ENCODE peak calls at places on chromosomes 12 and 14, in nine cellular contexts. One of them, this sample, is unnamed.
A peak's percentile ranks its signal among the peaks of the same experiment; 100 is the strongest.

GRCh38 chr12:1767407-1768090 is 52.8 kb upstream of the LRTM2 start:
- DNase-seq in naive thymus-derived CD8-positive, alpha-beta T cell: no peak
- DNase-seq in EL: no peak
- DNase-seq in stimulated activated CD8-positive, alpha-beta memory T cell treated with anti-CD3 and anti-CD28 coated beads, Interleukin-7, amount 100 ng/mL, for 4 hours: no peak
- DNase-seq in GM10248: no peak
- DNase-seq in NCI-H1417 treated with DMSO at 0.1 percent for 48 hours: no peak
- DNase-seq in activated T-helper 1 cell treated with anti-CD3 and anti-CD28 coated beads, Interleukin-2, amount 50 U/mL, for 16 hours: no peak
- DNase-seq in T1000: no peak
- DNase-seq in AG04450: no peak
- DNase-seq in this sample: no peak

GRCh38 chr12:64806593-64806992 is 17.9 kb upstream of the TBC1D30 start:
- DNase-seq in naive thymus-derived CD8-positive, alpha-beta T cell: no peak
- DNase-seq in EL: peak; percentile 55
- DNase-seq in stimulated activated CD8-positive, alpha-beta memory T cell treated with anti-CD3 and anti-CD28 coated beads, Interleukin-7, amount 100 ng/mL, for 4 hours: no peak
- DNase-seq in GM10248: no peak
- DNase-seq in NCI-H1417 treated with DMSO at 0.1 percent for 48 hours: no peak
- DNase-seq in activated T-helper 1 cell treated with anti-CD3 and anti-CD28 coated beads, Interleukin-2, amount 50 U/mL, for 16 hours: no peak
- DNase-seq in T1000: no peak
- DNase-seq in AG04450: peak; percentile 44
- DNase-seq in this sample: peak; percentile 48

GRCh38 chr12:126361804-126362203 is 1296.6 kb downstream of the AACS start:
- DNase-seq in naive thymus-derived CD8-positive, alpha-beta T cell: no peak
- DNase-seq in EL: no peak
- DNase-seq in stimulated activated CD8-positive, alpha-beta memory T cell treated with anti-CD3 and anti-CD28 coated beads, Interleukin-7, amount 100 ng/mL, for 4 hours: no peak
- DNase-seq in GM10248: no peak
- DNase-seq in NCI-H1417 treated with DMSO at 0.1 percent for 48 hours: no peak
- DNase-seq in activated T-helper 1 cell treated with anti-CD3 and anti-CD28 coated beads, Interleukin-2, amount 50 U/mL, for 16 hours: no peak
- DNase-seq in T1000: no peak
- DNase-seq in AG04450: no peak
- DNase-seq in this sample: no peak

GRCh38 chr14:20768593-20768892 is 339 bp downstream of the EDDM3B start:
- DNase-seq in naive thymus-derived CD8-positive, alpha-beta T cell: no peak
- DNase-seq in EL: no peak
- DNase-seq in stimulated activated CD8-positive, alpha-beta memory T cell treated with anti-CD3 and anti-CD28 coated beads, Interleukin-7, amount 100 ng/mL, for 4 hours: no peak
- DNase-seq in GM10248: no peak
- DNase-seq in NCI-H1417 treated with DMSO at 0.1 percent for 48 hours: no peak
- DNase-seq in activated T-helper 1 cell treated with anti-CD3 and anti-CD28 coated beads, Interleukin-2, amount 50 U/mL, for 16 hours: no peak
- DNase-seq in T1000: no peak
- DNase-seq in AG04450: no peak
- DNase-seq in this sample: no peak

GRCh38 chr12:117502633-117503032 is 141.2 kb upstream of the NOS1 start:
- DNase-seq in naive thymus-derived CD8-positive, alpha-beta T cell: no peak
- DNase-seq in EL: no peak
- DNase-seq in stimulated activated CD8-positive, alpha-beta memory T cell treated with anti-CD3 and anti-CD28 coated beads, Interleukin-7, amount 100 ng/mL, for 4 hours: no peak
- DNase-seq in GM10248: no peak
- DNase-seq in NCI-H1417 treated with DMSO at 0.1 percent for 48 hours: no peak
- DNase-seq in activated T-helper 1 cell treated with anti-CD3 and anti-CD28 coated beads, Interleukin-2, amount 50 U/mL, for 16 hours: no peak
- DNase-seq in T1000: no peak
- DNase-seq in AG04450: no peak
- DNase-seq in this sample: no peak

GRCh38 chr12:74899031-74899829 is 310.4 kb downstream of the KCNC2 start:
- DNase-seq in naive thymus-derived CD8-positive, alpha-beta T cell: no peak
- DNase-seq in EL: peak; percentile 18
- DNase-seq in stimulated activated CD8-positive, alpha-beta memory T cell treated with anti-CD3 and anti-CD28 coated beads, Interleukin-7, amount 100 ng/mL, for 4 hours: no peak
- DNase-seq in GM10248: no peak
- DNase-seq in NCI-H1417 treated with DMSO at 0.1 percent for 48 hours: no peak
- DNase-seq in activated T-helper 1 cell treated with anti-CD3 and anti-CD28 coated beads, Interleukin-2, amount 50 U/mL, for 16 hours: no peak
- DNase-seq in T1000: no peak
- DNase-seq in AG04450: no peak
- DNase-seq in this sample: no peak

GRCh38 chr12:96107236-96107635 is 71.8 kb upstream of the LTA4H start:
- DNase-seq in naive thymus-derived CD8-positive, alpha-beta T cell: no peak
- DNase-seq in EL: no peak
- DNase-seq in stimulated activated CD8-positive, alpha-beta memory T cell treated with anti-CD3 and anti-CD28 coated beads, Interleukin-7, amount 100 ng/mL, for 4 hours: no peak
- DNase-seq in GM10248: no peak
- DNase-seq in NCI-H1417 treated with DMSO at 0.1 percent for 48 hours: no peak
- DNase-seq in activated T-helper 1 cell treated with anti-CD3 and anti-CD28 coated beads, Interleukin-2, amount 50 U/mL, for 16 hours: no peak
- DNase-seq in T1000: no peak
- DNase-seq in AG04450: no peak
- DNase-seq in this sample: no peak

GRCh38 chr14:102616318-102616717 is 23.9 kb downstream of the RCOR1 start:
- DNase-seq in naive thymus-derived CD8-positive, alpha-beta T cell: no peak
- DNase-seq in EL: no peak
- DNase-seq in stimulated activated CD8-positive, alpha-beta memory T cell treated with anti-CD3 and anti-CD28 coated beads, Interleukin-7, amount 100 ng/mL, for 4 hours: no peak
- DNase-seq in GM10248: no peak
- DNase-seq in NCI-H1417 treated with DMSO at 0.1 percent for 48 hours: no peak
- DNase-seq in activated T-helper 1 cell treated with anti-CD3 and anti-CD28 coated beads, Interleukin-2, amount 50 U/mL, for 16 hours: no peak
- DNase-seq in T1000: no peak
- DNase-seq in AG04450: no peak
- DNase-seq in this sample: no peak

GRCh38 chr12:92055877-92056276 is 89.8 kb downstream of the BTG1 start:
- DNase-seq in naive thymus-derived CD8-positive, alpha-beta T cell: peak; percentile 75
- DNase-seq in EL: no peak
- DNase-seq in stimulated activated CD8-positive, alpha-beta memory T cell treated with anti-CD3 and anti-CD28 coated beads, Interleukin-7, amount 100 ng/mL, for 4 hours: peak; percentile 73
- DNase-seq in GM10248: no peak
- DNase-seq in NCI-H1417 treated with DMSO at 0.1 percent for 48 hours: no peak
- DNase-seq in activated T-helper 1 cell treated with anti-CD3 and anti-CD28 coated beads, Interleukin-2, amount 50 U/mL, for 16 hours: peak; percentile 27
- DNase-seq in T1000: no peak
- DNase-seq in AG04450: no peak
- DNase-seq in this sample: no peak

GRCh38 chr12:26697217-26697616 is 135.8 kb downstream of the ITPR2 start:
- DNase-seq in naive thymus-derived CD8-positive, alpha-beta T cell: no peak
- DNase-seq in EL: no peak
- DNase-seq in stimulated activated CD8-positive, alpha-beta memory T cell treated with anti-CD3 and anti-CD28 coated beads, Interleukin-7, amount 100 ng/mL, for 4 hours: no peak
- DNase-seq in GM10248: no peak
- DNase-seq in NCI-H1417 treated with DMSO at 0.1 percent for 48 hours: no peak
- DNase-seq in activated T-helper 1 cell treated with anti-CD3 and anti-CD28 coated beads, Interleukin-2, amount 50 U/mL, for 16 hours: no peak
- DNase-seq in T1000: no peak
- DNase-seq in AG04450: no peak
- DNase-seq in this sample: peak; percentile 30

GRCh38 chr12:54723653-54724256 is 75.6 kb upstream of the DCD start:
- DNase-seq in naive thymus-derived CD8-positive, alpha-beta T cell: peak; percentile 53
- DNase-seq in EL: peak; percentile 20
- DNase-seq in stimulated activated CD8-positive, alpha-beta memory T cell treated with anti-CD3 and anti-CD28 coated beads, Interleukin-7, amount 100 ng/mL, for 4 hours: no peak
- DNase-seq in GM10248: no peak
- DNase-seq in NCI-H1417 treated with DMSO at 0.1 percent for 48 hours: no peak
- DNase-seq in activated T-helper 1 cell treated with anti-CD3 and anti-CD28 coated beads, Interleukin-2, amount 50 U/mL, for 16 hours: peak; percentile 1
- DNase-seq in T1000: no peak
- DNase-seq in AG04450: no peak
- DNase-seq in this sample: peak; percentile 9

GRCh38 chr14:79701371-79701770 is 509.9 kb downstream of the DIO2 start:
- DNase-seq in naive thymus-derived CD8-positive, alpha-beta T cell: no peak
- DNase-seq in EL: no peak
- DNase-seq in stimulated activated CD8-positive, alpha-beta memory T cell treated with anti-CD3 and anti-CD28 coated beads, Interleukin-7, amount 100 ng/mL, for 4 hours: no peak
- DNase-seq in GM10248: no peak
- DNase-seq in NCI-H1417 treated with DMSO at 0.1 percent for 48 hours: no peak
- DNase-seq in activated T-helper 1 cell treated with anti-CD3 and anti-CD28 coated beads, Interleukin-2, amount 50 U/mL, for 16 hours: no peak
- DNase-seq in T1000: no peak
- DNase-seq in AG04450: no peak
- DNase-seq in this sample: no peak

GRCh38 chr14:44896275-44897040 is 65.3 kb downstream of the KLHL28 start:
- DNase-seq in naive thymus-derived CD8-positive, alpha-beta T cell: no peak
- DNase-seq in EL: no peak
- DNase-seq in stimulated activated CD8-positive, alpha-beta memory T cell treated with anti-CD3 and anti-CD28 coated beads, Interleukin-7, amount 100 ng/mL, for 4 hours: no peak
- DNase-seq in GM10248: no peak
- DNase-seq in NCI-H1417 treated with DMSO at 0.1 percent for 48 hours: no peak
- DNase-seq in activated T-helper 1 cell treated with anti-CD3 and anti-CD28 coated beads, Interleukin-2, amount 50 U/mL, for 16 hours: no peak
- DNase-seq in T1000: no peak
- DNase-seq in AG04450: no peak
- DNase-seq in this sample: no peak

GRCh38 chr14:59333235-59333634 is 131.9 kb downstream of the GPR135 start:
- DNase-seq in naive thymus-derived CD8-positive, alpha-beta T cell: no peak
- DNase-seq in EL: no peak
- DNase-seq in stimulated activated CD8-positive, alpha-beta memory T cell treated with anti-CD3 and anti-CD28 coated beads, Interleukin-7, amount 100 ng/mL, for 4 hours: no peak
- DNase-seq in GM10248: no peak
- DNase-seq in NCI-H1417 treated with DMSO at 0.1 percent for 48 hours: no peak
- DNase-seq in activated T-helper 1 cell treated with anti-CD3 and anti-CD28 coated beads, Interleukin-2, amount 50 U/mL, for 16 hours: no peak
- DNase-seq in T1000: no peak
- DNase-seq in AG04450: no peak
- DNase-seq in this sample: no peak

GRCh38 chr12:97862072-97862471 is 399.5 kb downstream of the RMST start:
- DNase-seq in naive thymus-derived CD8-positive, alpha-beta T cell: no peak
- DNase-seq in EL: no peak
- DNase-seq in stimulated activated CD8-positive, alpha-beta memory T cell treated with anti-CD3 and anti-CD28 coated beads, Interleukin-7, amount 100 ng/mL, for 4 hours: no peak
- DNase-seq in GM10248: no peak
- DNase-seq in NCI-H1417 treated with DMSO at 0.1 percent for 48 hours: no peak
- DNase-seq in activated T-helper 1 cell treated with anti-CD3 and anti-CD28 coated beads, Interleukin-2, amount 50 U/mL, for 16 hours: no peak
- DNase-seq in T1000: no peak
- DNase-seq in AG04450: no peak
- DNase-seq in this sample: no peak

GRCh38 chr12:29148065-29148957 is 767 bp upstream of the FAR2 start:
- DNase-seq in naive thymus-derived CD8-positive, alpha-beta T cell: peak; percentile 2
- DNase-seq in EL: peak; percentile 49
- DNase-seq in stimulated activated CD8-positive, alpha-beta memory T cell treated with anti-CD3 and anti-CD28 coated beads, Interleukin-7, amount 100 ng/mL, for 4 hours: no peak
- DNase-seq in GM10248: peak; percentile 49
- DNase-seq in NCI-H1417 treated with DMSO at 0.1 percent for 48 hours: no peak
- DNase-seq in activated T-helper 1 cell treated with anti-CD3 and anti-CD28 coated beads, Interleukin-2, amount 50 U/mL, for 16 hours: no peak
- DNase-seq in T1000: no peak
- DNase-seq in AG04450: no peak
- DNase-seq in this sample: peak; percentile 23

GRCh38 chr12:112450725-112451124 is 32.0 kb downstream of the PTPN11 start:
- DNase-seq in naive thymus-derived CD8-positive, alpha-beta T cell: no peak
- DNase-seq in EL: no peak
- DNase-seq in stimulated activated CD8-positive, alpha-beta memory T cell treated with anti-CD3 and anti-CD28 coated beads, Interleukin-7, amount 100 ng/mL, for 4 hours: no peak
- DNase-seq in GM10248: no peak
- DNase-seq in NCI-H1417 treated with DMSO at 0.1 percent for 48 hours: no peak
- DNase-seq in activated T-helper 1 cell treated with anti-CD3 and anti-CD28 coated beads, Interleukin-2, amount 50 U/mL, for 16 hours: no peak
- DNase-seq in T1000: no peak
- DNase-seq in AG04450: no peak
- DNase-seq in this sample: no peak

GRCh38 chr14:59377485-59377884 is 87.7 kb downstream of the GPR135 start:
- DNase-seq in naive thymus-derived CD8-positive, alpha-beta T cell: no peak
- DNase-seq in EL: no peak
- DNase-seq in stimulated activated CD8-positive, alpha-beta memory T cell treated with anti-CD3 and anti-CD28 coated beads, Interleukin-7, amount 100 ng/mL, for 4 hours: no peak
- DNase-seq in GM10248: no peak
- DNase-seq in NCI-H1417 treated with DMSO at 0.1 percent for 48 hours: no peak
- DNase-seq in activated T-helper 1 cell treated with anti-CD3 and anti-CD28 coated beads, Interleukin-2, amount 50 U/mL, for 16 hours: no peak
- DNase-seq in T1000: no peak
- DNase-seq in AG04450: no peak
- DNase-seq in this sample: no peak

GRCh38 chr12:2052861-2053674 is at the start of gene CACNA1C:
- DNase-seq in naive thymus-derived CD8-positive, alpha-beta T cell: peak; percentile 31
- DNase-seq in EL: peak; percentile 67
- DNase-seq in stimulated activated CD8-positive, alpha-beta memory T cell treated with anti-CD3 and anti-CD28 coated beads, Interleukin-7, amount 100 ng/mL, for 4 hours: no peak
- DNase-seq in GM10248: peak; percentile 35
- DNase-seq in NCI-H1417 treated with DMSO at 0.1 percent for 48 hours: no peak
- DNase-seq in activated T-helper 1 cell treated with anti-CD3 and anti-CD28 coated beads, Interleukin-2, amount 50 U/mL, for 16 hours: no peak
- DNase-seq in T1000: peak; percentile 60
- DNase-seq in AG04450: no peak
- DNase-seq in this sample: no peak

GRCh38 chr14:34676516-34677211 is 37.7 kb downstream of the CFL2 start:
- DNase-seq in naive thymus-derived CD8-positive, alpha-beta T cell: no peak
- DNase-seq in EL: no peak
- DNase-seq in stimulated activated CD8-positive, alpha-beta memory T cell treated with anti-CD3 and anti-CD28 coated beads, Interleukin-7, amount 100 ng/mL, for 4 hours: no peak
- DNase-seq in GM10248: no peak
- DNase-seq in NCI-H1417 treated with DMSO at 0.1 percent for 48 hours: no peak
- DNase-seq in activated T-helper 1 cell treated with anti-CD3 and anti-CD28 coated beads, Interleukin-2, amount 50 U/mL, for 16 hours: no peak
- DNase-seq in T1000: no peak
- DNase-seq in AG04450: no peak
- DNase-seq in this sample: no peak

GRCh38 chr14:96584199-96584906 is 82.2 kb downstream of the PAPOLA start:
- DNase-seq in naive thymus-derived CD8-positive, alpha-beta T cell: peak; percentile 17
- DNase-seq in EL: peak; percentile 9
- DNase-seq in stimulated activated CD8-positive, alpha-beta memory T cell treated with anti-CD3 and anti-CD28 coated beads, Interleukin-7, amount 100 ng/mL, for 4 hours: no peak
- DNase-seq in GM10248: peak; percentile 82
- DNase-seq in NCI-H1417 treated with DMSO at 0.1 percent for 48 hours: no peak
- DNase-seq in activated T-helper 1 cell treated with anti-CD3 and anti-CD28 coated beads, Interleukin-2, amount 50 U/mL, for 16 hours: no peak
- DNase-seq in T1000: no peak
- DNase-seq in AG04450: no peak
- DNase-seq in this sample: no peak

GRCh38 chr12:78981-79380 is 12.4 kb downstream of the IQSEC3 start:
- DNase-seq in naive thymus-derived CD8-positive, alpha-beta T cell: no peak
- DNase-seq in EL: no peak
- DNase-seq in stimulated activated CD8-positive, alpha-beta memory T cell treated with anti-CD3 and anti-CD28 coated beads, Interleukin-7, amount 100 ng/mL, for 4 hours: no peak
- DNase-seq in GM10248: no peak
- DNase-seq in NCI-H1417 treated with DMSO at 0.1 percent for 48 hours: no peak
- DNase-seq in activated T-helper 1 cell treated with anti-CD3 and anti-CD28 coated beads, Interleukin-2, amount 50 U/mL, for 16 hours: no peak
- DNase-seq in T1000: no peak
- DNase-seq in AG04450: no peak
- DNase-seq in this sample: no peak

GRCh38 chr14:34501004-34501580 is 38.4 kb downstream of the EAPP start:
- DNase-seq in naive thymus-derived CD8-positive, alpha-beta T cell: no peak
- DNase-seq in EL: no peak
- DNase-seq in stimulated activated CD8-positive, alpha-beta memory T cell treated with anti-CD3 and anti-CD28 coated beads, Interleukin-7, amount 100 ng/mL, for 4 hours: no peak
- DNase-seq in GM10248: no peak
- DNase-seq in NCI-H1417 treated with DMSO at 0.1 percent for 48 hours: no peak
- DNase-seq in activated T-helper 1 cell treated with anti-CD3 and anti-CD28 coated beads, Interleukin-2, amount 50 U/mL, for 16 hours: no peak
- DNase-seq in T1000: no peak
- DNase-seq in AG04450: no peak
- DNase-seq in this sample: no peak

GRCh38 chr14:80100681-80101080 is 110.6 kb downstream of the DIO2 start:
- DNase-seq in naive thymus-derived CD8-positive, alpha-beta T cell: no peak
- DNase-seq in EL: no peak
- DNase-seq in stimulated activated CD8-positive, alpha-beta memory T cell treated with anti-CD3 and anti-CD28 coated beads, Interleukin-7, amount 100 ng/mL, for 4 hours: no peak
- DNase-seq in GM10248: no peak
- DNase-seq in NCI-H1417 treated with DMSO at 0.1 percent for 48 hours: no peak
- DNase-seq in activated T-helper 1 cell treated with anti-CD3 and anti-CD28 coated beads, Interleukin-2, amount 50 U/mL, for 16 hours: no peak
- DNase-seq in T1000: no peak
- DNase-seq in AG04450: no peak
- DNase-seq in this sample: no peak

GRCh38 chr12:109736552-109737108 is 23.0 kb downstream of the FAM222A start:
- DNase-seq in naive thymus-derived CD8-positive, alpha-beta T cell: no peak
- DNase-seq in EL: peak; percentile 35
- DNase-seq in stimulated activated CD8-positive, alpha-beta memory T cell treated with anti-CD3 and anti-CD28 coated beads, Interleukin-7, amount 100 ng/mL, for 4 hours: no peak
- DNase-seq in GM10248: no peak
- DNase-seq in NCI-H1417 treated with DMSO at 0.1 percent for 48 hours: no peak
- DNase-seq in activated T-helper 1 cell treated with anti-CD3 and anti-CD28 coated beads, Interleukin-2, amount 50 U/mL, for 16 hours: no peak
- DNase-seq in T1000: no peak
- DNase-seq in AG04450: no peak
- DNase-seq in this sample: peak; percentile 65

GRCh38 chr14:80315681-80316080 is 104.4 kb upstream of the DIO2 start:
- DNase-seq in naive thymus-derived CD8-positive, alpha-beta T cell: no peak
- DNase-seq in EL: peak; percentile 38
- DNase-seq in stimulated activated CD8-positive, alpha-beta memory T cell treated with anti-CD3 and anti-CD28 coated beads, Interleukin-7, amount 100 ng/mL, for 4 hours: no peak
- DNase-seq in GM10248: no peak
- DNase-seq in NCI-H1417 treated with DMSO at 0.1 percent for 48 hours: no peak
- DNase-seq in activated T-helper 1 cell treated with anti-CD3 and anti-CD28 coated beads, Interleukin-2, amount 50 U/mL, for 16 hours: no peak
- DNase-seq in T1000: no peak
- DNase-seq in AG04450: no peak
- DNase-seq in this sample: no peak

GRCh38 chr12:115135800-115136211 is 451.8 kb upstream of the TBX3 start:
- DNase-seq in naive thymus-derived CD8-positive, alpha-beta T cell: no peak
- DNase-seq in EL: peak; percentile 72
- DNase-seq in stimulated activated CD8-positive, alpha-beta memory T cell treated with anti-CD3 and anti-CD28 coated beads, Interleukin-7, amount 100 ng/mL, for 4 hours: no peak
- DNase-seq in GM10248: no peak
- DNase-seq in NCI-H1417 treated with DMSO at 0.1 percent for 48 hours: no peak
- DNase-seq in activated T-helper 1 cell treated with anti-CD3 and anti-CD28 coated beads, Interleukin-2, amount 50 U/mL, for 16 hours: no peak
- DNase-seq in T1000: no peak
- DNase-seq in AG04450: peak; percentile 11
- DNase-seq in this sample: peak; percentile 25

GRCh38 chr12:53602176-53602942 is 23.8 kb downstream of the ATF7 start:
- DNase-seq in naive thymus-derived CD8-positive, alpha-beta T cell: no peak
- DNase-seq in EL: no peak
- DNase-seq in stimulated activated CD8-positive, alpha-beta memory T cell treated with anti-CD3 and anti-CD28 coated beads, Interleukin-7, amount 100 ng/mL, for 4 hours: no peak
- DNase-seq in GM10248: no peak
- DNase-seq in NCI-H1417 treated with DMSO at 0.1 percent for 48 hours: no peak
- DNase-seq in activated T-helper 1 cell treated with anti-CD3 and anti-CD28 coated beads, Interleukin-2, amount 50 U/mL, for 16 hours: no peak
- DNase-seq in T1000: no peak
- DNase-seq in AG04450: no peak
- DNase-seq in this sample: no peak

GRCh38 chr12:60106207-60106606 is 510.4 kb downstream of the SLC16A7 start:
- DNase-seq in naive thymus-derived CD8-positive, alpha-beta T cell: no peak
- DNase-seq in EL: peak; percentile 29
- DNase-seq in stimulated activated CD8-positive, alpha-beta memory T cell treated with anti-CD3 and anti-CD28 coated beads, Interleukin-7, amount 100 ng/mL, for 4 hours: no peak
- DNase-seq in GM10248: no peak
- DNase-seq in NCI-H1417 treated with DMSO at 0.1 percent for 48 hours: no peak
- DNase-seq in activated T-helper 1 cell treated with anti-CD3 and anti-CD28 coated beads, Interleukin-2, amount 50 U/mL, for 16 hours: no peak
- DNase-seq in T1000: no peak
- DNase-seq in AG04450: no peak
- DNase-seq in this sample: no peak

GRCh38 chr12:90987101-90987500 is 17.7 kb downstream of the EPYC start:
- DNase-seq in naive thymus-derived CD8-positive, alpha-beta T cell: no peak
- DNase-seq in EL: peak; percentile 68
- DNase-seq in stimulated activated CD8-positive, alpha-beta memory T cell treated with anti-CD3 and anti-CD28 coated beads, Interleukin-7, amount 100 ng/mL, for 4 hours: no peak
- DNase-seq in GM10248: no peak
- DNase-seq in NCI-H1417 treated with DMSO at 0.1 percent for 48 hours: no peak
- DNase-seq in activated T-helper 1 cell treated with anti-CD3 and anti-CD28 coated beads, Interleukin-2, amount 50 U/mL, for 16 hours: no peak
- DNase-seq in T1000: no peak
- DNase-seq in AG04450: no peak
- DNase-seq in this sample: peak; percentile 40